ENCODE peak calls at places on chromosomes 16 and 17, in six cellular contexts. G is A549; W is AG08395; S is stimulated activated CD4-positive, alpha-beta T cell treated with anti-CD3 and anti-CD28 coated beads, Interleukin-1b, Interleukin-23, amount 100 ng/mL, for 1 hour; D is hippocampal formation; E is stimulated activated naive B cell treated with anti-CD40 and anti-IgM and Interleukin-4, amounts not matched to agents 10 μg/mL and 1 μg/mL and 100 μg/mL, for 72 hours. C is an unnamed sample.

GRCh38 chr16:35176449-35176848 is 1717.0 kb downstream of the TP53TG3F start:
- DNase-seq in W (no peak), S (no peak), D (no peak), G (no peak), E (no peak), C (no peak)

GRCh38 chr17:41680426-41681040 is 8.2 kb upstream of the EIF1 start:
- DNase-seq in D (peak; percentile 32), E (no peak), S (no peak), W (no peak), G (no peak), C (no peak)

GRCh38 chr16:79163666-79164377 is 436.7 kb downstream of the MAF start:
- DNase-seq in S (no peak), W (no peak), G (no peak), E (peak; percentile 12), D (no peak), C (no peak)

GRCh38 chr17:21817791-21818364 is 125.6 kb downstream of the KCNJ18 start:
- DNase-seq in S (no peak), D (no peak), G (no peak), W (no peak), E (no peak), C (no peak)

GRCh38 chr17:60601443-60602384 is 1.7 kb downstream of the PPM1D start:
- DNase-seq in S (peak; percentile 22), W (peak; percentile 65), E (peak; percentile 12), G (peak; percentile 74), D (peak; percentile 80), C (no peak)

GRCh38 chr16:69233124-69233523 is 46.2 kb downstream of the SNTB2 start:
- DNase-seq in W (no peak), E (no peak), D (no peak), G (no peak), S (no peak), C (no peak)

GRCh38 chr16:23842137-23842600 is 6.4 kb downstream of the PRKCB start:
- DNase-seq in G (no peak), W (no peak), D (no peak), E (peak; percentile 32), S (no peak), C (no peak)

GRCh38 chr16:69762843-69763556 is 868 bp downstream of the WWP2 start:
- DNase-seq in D (no peak), E (peak; percentile 15), W (peak; percentile 43), G (peak; percentile 23), S (no peak), C (peak; percentile 31)

GRCh38 chr17:81551458-81552243 is 502 bp downstream of the FAAP100 start:
- DNase-seq in E (no peak), D (no peak), S (no peak), G (peak; percentile 46), W (peak; percentile 40), C (peak; percentile 36)

C was measured in upper lobe of left lung.